ENCODE peak calls at places on chromosomes 6 and 20, in seven cellular contexts. One of them, this sample, is unnamed.

GRCh38 chr20:24696396-24696795 is 227.0 kb downstream of the SYNDIG1 start:
- DNase-seq in SK-N-SH: peak
- DNase-seq in HCT116: no peak
- DNase-seq in GM12878: no peak
- DNase-seq in K562: no peak
- DNase-seq in H1: no peak
- DNase-seq in T47D: no peak
- DNase-seq in this sample: no peak

GRCh38 chr20:58691773-58692578 is 624 bp upstream of the NPEPL1 start:
- DNase-seq in SK-N-SH: no peak
- DNase-seq in GM12878: no peak
- DNase-seq in T47D: no peak
- DNase-seq in H1: peak
- DNase-seq in K562: peak
- DNase-seq in HCT116: no peak
- DNase-seq in this sample: no peak

GRCh38 chr6:10177703-10178102 is 237.2 kb downstream of the TFAP2A start:
- DNase-seq in HCT116: no peak
- DNase-seq in GM12878: no peak
- DNase-seq in SK-N-SH: no peak
- DNase-seq in H1: no peak
- DNase-seq in K562: no peak
- DNase-seq in T47D: peak
- DNase-seq in this sample: no peak

GRCh38 chr6:45388328-45388727 is 10.6 kb upstream of the SUPT3H start:
- DNase-seq in K562: no peak
- DNase-seq in GM12878: no peak
- DNase-seq in SK-N-SH: no peak
- DNase-seq in HCT116: no peak
- DNase-seq in H1: no peak
- DNase-seq in T47D: no peak
- DNase-seq in this sample: no peak

GRCh38 chr6:33073431-33073871 is at the start of gene HLA-DPA1:
- DNase-seq in H1: no peak
- DNase-seq in HCT116: peak
- DNase-seq in SK-N-SH: peak
- DNase-seq in T47D: peak
- DNase-seq in K562: no peak
- DNase-seq in GM12878: peak
- DNase-seq in this sample: no peak

GRCh38 chr6:75416443-75416842 is 77.2 kb downstream of the FILIP1 start:
- DNase-seq in HCT116: no peak
- DNase-seq in GM12878: no peak
- DNase-seq in H1: no peak
- DNase-seq in K562: no peak
- DNase-seq in T47D: no peak
- DNase-seq in SK-N-SH: no peak
- DNase-seq in this sample: no peak

GRCh38 chr6:75855047-75855446 is 106.0 kb downstream of the MYO6 start:
- DNase-seq in GM12878: no peak
- DNase-seq in K562: peak
- DNase-seq in T47D: peak
- DNase-seq in HCT116: peak
- DNase-seq in H1: no peak
- DNase-seq in SK-N-SH: peak
- DNase-seq in this sample: peak

GRCh38 chr6:170445487-170445886 is 107.6 kb downstream of the PSMB1 start:
- DNase-seq in GM12878: no peak
- DNase-seq in K562: no peak
- DNase-seq in H1: no peak
- DNase-seq in SK-N-SH: no peak
- DNase-seq in HCT116: no peak
- DNase-seq in T47D: no peak
- DNase-seq in this sample: no peak

GRCh38 chr20:11350126-11351005 is 567.3 kb upstream of the BTBD3 start:
- DNase-seq in SK-N-SH: no peak
- DNase-seq in H1: no peak
- DNase-seq in GM12878: no peak
- DNase-seq in T47D: no peak
- DNase-seq in HCT116: no peak
- DNase-seq in K562: no peak
- DNase-seq in this sample: no peak

GRCh38 chr6:45003400-45003799 is 324.7 kb upstream of the RUNX2 start:
- DNase-seq in GM12878: no peak
- DNase-seq in H1: no peak
- DNase-seq in HCT116: no peak
- DNase-seq in K562: no peak
- DNase-seq in T47D: no peak
- DNase-seq in SK-N-SH: no peak
- DNase-seq in this sample: peak

DNA sequence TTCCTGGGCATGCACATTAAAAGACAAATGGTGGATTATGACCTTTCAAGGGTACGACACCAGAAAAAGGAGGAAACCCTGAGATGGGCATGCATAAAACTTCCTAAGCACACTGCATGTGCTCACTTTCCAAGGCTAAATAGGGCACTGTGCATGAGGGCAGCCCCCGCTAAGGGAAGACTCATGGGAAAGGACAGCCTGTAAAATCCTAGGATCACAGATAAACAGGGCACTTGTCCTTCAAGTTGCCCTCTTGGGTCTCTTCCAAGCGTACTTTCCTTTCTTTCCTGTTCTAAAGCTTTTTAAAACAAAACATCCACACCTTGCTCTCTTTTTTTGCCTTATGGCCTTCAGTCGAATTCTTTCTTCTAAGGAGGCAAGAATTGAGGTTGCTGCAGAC is 106.5 kb upstream of the SYNCRIP start:
- DNase-seq in T47D: no peak
- DNase-seq in HCT116: no peak
- DNase-seq in SK-N-SH: no peak
- DNase-seq in H1: no peak
- DNase-seq in GM12878: no peak
- DNase-seq in K562: no peak
- DNase-seq in this sample: no peak
- TF ChIP-seq JUND in T47D: no peak
- TF ChIP-seq JUND in HCT116: no peak
- TF ChIP-seq JUND in SK-N-SH: no peak
- TF ChIP-seq JUND in H1: no peak
- TF ChIP-seq JUND in GM12878: no peak
- TF ChIP-seq JUND in K562: no peak
- TF ChIP-seq JUND in this sample: no peak

DNA sequence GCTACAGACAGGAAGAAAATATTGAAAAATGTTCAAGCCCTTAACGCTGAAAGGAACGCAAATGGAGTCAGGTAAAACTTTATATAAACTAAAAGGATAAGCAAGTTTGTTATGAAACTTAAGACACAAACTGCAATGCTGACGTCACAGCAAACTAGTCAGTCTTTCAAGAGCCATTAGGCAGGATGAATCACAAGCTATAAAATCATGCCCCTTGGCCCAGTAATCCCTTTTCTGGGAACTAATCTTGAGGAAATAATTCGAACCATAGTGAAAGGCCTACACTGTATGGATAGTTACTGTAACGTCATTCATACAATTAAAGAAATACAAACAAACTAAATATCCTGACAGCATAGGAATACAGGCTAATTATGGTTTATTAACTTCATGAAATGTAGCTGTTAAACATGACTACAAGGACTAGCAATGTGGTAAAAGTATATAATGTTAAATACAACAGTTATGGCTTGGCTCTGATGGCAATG is 42.7 kb upstream of the HINT3 start:
- DNase-seq in H1: no peak
- DNase-seq in GM12878: no peak
- DNase-seq in SK-N-SH: no peak
- DNase-seq in HCT116: peak
- DNase-seq in T47D: no peak
- DNase-seq in K562: no peak
- DNase-seq in this sample: no peak
- TF ChIP-seq JUND in H1: no peak
- TF ChIP-seq JUND in GM12878: no peak
- TF ChIP-seq JUND in SK-N-SH: no peak
- TF ChIP-seq JUND in HCT116: peak
- TF ChIP-seq JUND in T47D: no peak
- TF ChIP-seq JUND in K562: no peak
- TF ChIP-seq JUND in this sample: no peak

GRCh38 chr6:138518054-138518453 is 18.8 kb upstream of the NHSL1 start:
- DNase-seq in HCT116: no peak
- DNase-seq in GM12878: no peak
- DNase-seq in H1: no peak
- DNase-seq in T47D: no peak
- DNase-seq in K562: no peak
- DNase-seq in SK-N-SH: no peak
- DNase-seq in this sample: no peak
- TF ChIP-seq JUND in HCT116: no peak
- TF ChIP-seq JUND in GM12878: no peak
- TF ChIP-seq JUND in H1: no peak
- TF ChIP-seq JUND in T47D: no peak
- TF ChIP-seq JUND in K562: no peak
- TF ChIP-seq JUND in SK-N-SH: no peak
- TF ChIP-seq JUND in this sample: no peak

GRCh38 chr6:155141002-155141401 is 122.8 kb upstream of the CLDN20 start:
- DNase-seq in GM12878: no peak
- DNase-seq in SK-N-SH: no peak
- DNase-seq in K562: no peak
- DNase-seq in T47D: no peak
- DNase-seq in HCT116: no peak
- DNase-seq in H1: no peak
- DNase-seq in this sample: no peak
- TF ChIP-seq JUND in GM12878: no peak
- TF ChIP-seq JUND in SK-N-SH: no peak
- TF ChIP-seq JUND in K562: no peak
- TF ChIP-seq JUND in T47D: no peak
- TF ChIP-seq JUND in HCT116: no peak
- TF ChIP-seq JUND in H1: no peak
- TF ChIP-seq JUND in this sample: no peak

This sample was measured in HepG2.